ENCODE peak calls at places on chromosomes 13 and 19, in five cellular contexts. One of them, this sample, is unnamed.

GRCh38 chr19:33789344-33789743 is 7.3 kb upstream of the KCTD15 start:
- DNase-seq in ureter: no peak
- DNase-seq in RWPE1: no peak
- DNase-seq in astrocyte: no peak
- DNase-seq in cardiac muscle cell: no peak
- DNase-seq in this sample: no peak

GRCh38 chr19:45391346-45391745 is 13.5 kb downstream of the PPP1R13L start:
- DNase-seq in RWPE1: no peak
- DNase-seq in astrocyte: no peak
- DNase-seq in cardiac muscle cell: peak; percentile 46
- DNase-seq in ureter: no peak
- DNase-seq in this sample: peak; percentile 18

GRCh38 chr13:24161010-24161775 is 673 bp downstream of the SPATA13 start:
- DNase-seq in astrocyte: no peak
- DNase-seq in ureter: peak; percentile 61
- DNase-seq in RWPE1: peak; percentile 20
- DNase-seq in cardiac muscle cell: no peak
- DNase-seq in this sample: no peak

GRCh38 chr19:18846862-18847515 is 15.2 kb downstream of the UPF1 start:
- DNase-seq in cardiac muscle cell: peak; percentile 84
- DNase-seq in ureter: peak; percentile 80
- DNase-seq in RWPE1: peak; percentile 67
- DNase-seq in astrocyte: peak; percentile 39
- DNase-seq in this sample: peak; percentile 69

GRCh38 chr13:110993788-110994187 is 78.9 kb upstream of the ANKRD10 start:
- DNase-seq in astrocyte: no peak
- DNase-seq in cardiac muscle cell: no peak
- DNase-seq in ureter: no peak
- DNase-seq in RWPE1: no peak
- DNase-seq in this sample: no peak

GRCh38 chr19:46226438-46226973 is 3.0 kb upstream of the IGFL1 start:
- DNase-seq in ureter: no peak
- DNase-seq in astrocyte: no peak
- DNase-seq in cardiac muscle cell: no peak
- DNase-seq in RWPE1: no peak
- DNase-seq in this sample: no peak

GRCh38 chr13:46961719-46962118 is 64.9 kb upstream of the HTR2A start:
- DNase-seq in RWPE1: peak; percentile 67
- DNase-seq in astrocyte: peak; percentile 78
- DNase-seq in cardiac muscle cell: peak; percentile 75
- DNase-seq in ureter: no peak
- DNase-seq in this sample: peak; percentile 89

GRCh38 chr19:2663920-2664571 is 38.4 kb downstream of the GNG7 start:
- DNase-seq in astrocyte: no peak
- DNase-seq in ureter: no peak
- DNase-seq in cardiac muscle cell: peak; percentile 7
- DNase-seq in RWPE1: no peak
- DNase-seq in this sample: no peak

GRCh38 chr13:110332750-110333149 is 25.7 kb downstream of the COL4A2 start:
- DNase-seq in RWPE1: no peak
- DNase-seq in cardiac muscle cell: no peak
- DNase-seq in ureter: no peak
- DNase-seq in astrocyte: peak; percentile 64
- DNase-seq in this sample: peak; percentile 65

GRCh38 chr19:35513231-35513974 is at the start of gene DMKN:
- DNase-seq in RWPE1: peak; percentile 66
- DNase-seq in astrocyte: no peak
- DNase-seq in cardiac muscle cell: peak; percentile 76
- DNase-seq in ureter: no peak
- DNase-seq in this sample: peak; percentile 58

GRCh38 chr13:85985791-85986190 is 186.6 kb upstream of the SLITRK6 start:
- DNase-seq in ureter: no peak
- DNase-seq in cardiac muscle cell: peak; percentile 10
- DNase-seq in astrocyte: peak; percentile 42
- DNase-seq in RWPE1: peak; percentile 23
- DNase-seq in this sample: no peak

GRCh38 chr13:45501175-45501526 is 36.4 kb downstream of the COG3 start:
- DNase-seq in astrocyte: no peak
- DNase-seq in RWPE1: no peak
- DNase-seq in ureter: no peak
- DNase-seq in cardiac muscle cell: no peak
- DNase-seq in this sample: no peak

GRCh38 chr13:35764359-35765015 is 288.0 kb upstream of the MAB21L1 start:
- DNase-seq in astrocyte: peak; percentile 74
- DNase-seq in cardiac muscle cell: no peak
- DNase-seq in RWPE1: no peak
- DNase-seq in ureter: no peak
- DNase-seq in this sample: no peak

This sample was measured in IMR-90.